ENCODE peak calls at places on chromosomes 1 and 21, in six cellular contexts. Q is breast epithelium, B is left lung, M is gastrocnemius medialis, G is GM23338, K is IMR-90. E is an unnamed sample.

GRCh38 chr1:202286622-202287097 is 55.1 kb downstream of the UBE2T start:
- DNase-seq in B (no peak), Q (no peak), M (no peak), G (no peak), K (peak; percentile 1), E (no peak)

GRCh38 chr1:116909511-116910378 is at the start of gene PTGFRN:
- DNase-seq in B (peak; percentile 65), K (peak; percentile 6), M (no peak), G (peak; percentile 88), Q (peak; percentile 48), E (peak; percentile 39)

GRCh38 chr1:212284332-212284743 is 872 bp upstream of the PPP2R5A start:
- DNase-seq in M (no peak), G (no peak), B (no peak), Q (no peak), K (peak; percentile 16), E (no peak)

GRCh38 chr1:160047116-160047991 is 15.6 kb upstream of the PIGM start:
- DNase-seq in M (no peak), B (no peak), Q (no peak), G (no peak), K (no peak), E (no peak)

GRCh38 chr1:87201768-87202167 is 126.9 kb upstream of the LMO4 start:
- DNase-seq in K (no peak), M (no peak), G (no peak), B (no peak), Q (no peak), E (no peak)

GRCh38 chr21:29258626-29259335 is 39.9 kb upstream of the BACH1 start:
- DNase-seq in G (no peak), Q (no peak), B (no peak), K (peak; percentile 89), M (no peak), E (no peak)

GRCh38 chr1:9539829-9540550 is 725 bp downstream of the SLC25A33 start:
- DNase-seq in B (peak; percentile 53), M (no peak), K (peak; percentile 21), Q (no peak), G (peak; percentile 68), E (peak; percentile 75)

GRCh38 chr1:202796670-202797069 is 11.6 kb downstream of the KDM5B start:
- DNase-seq in M (no peak), B (no peak), Q (no peak), K (no peak), G (no peak), E (no peak)

GRCh38 chr21:17428484-17428869 is 84.4 kb upstream of the CXADR start:
- DNase-seq in K (no peak), M (no peak), Q (no peak), B (no peak), G (no peak), E (no peak)

GRCh38 chr1:154222918-154223317 is 2.2 kb downstream of the UBAP2L start:
- DNase-seq in B (no peak), G (no peak), M (no peak), K (no peak), Q (no peak), E (no peak)

GRCh38 chr1:2556277-2557145 is at the start of gene TNFRSF14:
- DNase-seq in M (no peak), G (no peak), K (peak; percentile 35), B (peak; percentile 68), Q (peak; percentile 46), E (no peak)

GRCh38 chr1:153866045-153866850 is 56.5 kb downstream of the GATAD2B start:
- DNase-seq in M (no peak), G (no peak), Q (no peak), B (no peak), K (peak; percentile 63), E (no peak)

GRCh38 chr1:30727013-30727684 is 3.8 kb upstream of the MATN1 start:
- DNase-seq in K (no peak), G (no peak), M (no peak), Q (no peak), B (no peak), E (no peak)

GRCh38 chr1:50426702-50427085 is 3.5 kb upstream of the DMRTA2 start:
- DNase-seq in M (no peak), B (no peak), G (peak; percentile 41), Q (no peak), K (no peak), E (peak; percentile 50)

GRCh38 chr21:42236014-42236413 is 17.1 kb downstream of the ABCG1 start:
- DNase-seq in Q (no peak), K (no peak), M (no peak), G (no peak), B (no peak), E (no peak)

GRCh38 chr1:52436817-52437216 is 32.4 kb downstream of the PRPF38A start:
- DNase-seq in K (no peak), M (no peak), Q (no peak), G (peak; percentile 28), B (no peak), E (no peak)

GRCh38 chr1:37765937-37766664 is 1.2 kb upstream of the EPHA10 start:
- DNase-seq in B (no peak), M (no peak), K (no peak), G (peak; percentile 75), Q (no peak), E (peak; percentile 72)

GRCh38 chr1:82152356-82153281 is 351.9 kb downstream of the ADGRL2 start:
- DNase-seq in B (no peak), K (no peak), G (no peak), M (no peak), Q (no peak), E (no peak)

GRCh38 chr1:100036718-100037664 is 67.2 kb downstream of the SLC35A3 start:
- DNase-seq in M (no peak), Q (no peak), B (no peak), G (peak; percentile 14), K (peak; percentile 58), E (no peak)

GRCh38 chr1:39132505-39133339 is 71.8 kb upstream of the MACF1 start:
- DNase-seq in M (peak; percentile 20), Q (peak; percentile 88), G (peak; percentile 96), B (peak; percentile 82), K (peak; percentile 57), E (peak; percentile 65)
- TF ChIP-seq CTCF in M (no peak), Q (peak; percentile 12), G (peak; percentile 65), B (no peak), K (no peak), E (peak; percentile 57)

DNA sequence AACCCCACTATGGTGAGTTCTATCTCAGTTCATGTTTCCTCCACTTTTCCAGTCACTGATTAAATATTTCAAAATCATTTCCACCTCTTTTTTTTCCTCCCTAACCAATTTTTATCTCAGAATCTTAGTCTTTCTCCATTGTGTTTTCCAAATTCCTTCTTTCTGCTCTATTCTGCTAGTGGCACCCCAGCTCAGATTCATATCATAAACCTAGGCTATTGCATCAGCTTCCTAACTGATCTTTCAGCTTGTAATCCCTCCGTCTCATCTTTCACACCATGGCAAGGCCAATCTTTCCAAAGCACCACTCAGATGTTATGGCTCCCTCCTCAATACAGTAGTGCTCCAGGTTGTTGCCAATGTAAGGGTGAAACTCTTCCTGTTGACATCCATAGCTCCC is 631.9 kb downstream of the PLPP3 start:
- DNase-seq in Q (no peak), K (no peak), M (no peak), B (no peak), G (no peak), E (no peak)
- TF ChIP-seq CTCF in Q (no peak), K (no peak), M (no peak), B (no peak), G (no peak), E (no peak)

GRCh38 chr1:28359592-28360239 is 9.8 kb upstream of the PHACTR4 start:
- DNase-seq in Q (peak; percentile 54), B (peak; percentile 59), K (peak; percentile 64), M (peak; percentile 11), G (peak; percentile 88), E (no peak)
- TF ChIP-seq CTCF in Q (peak; percentile 36), B (peak; percentile 43), K (peak; percentile 62), M (peak; percentile 53), G (peak; percentile 76), E (no peak)

GRCh38 chr1:41282679-41283317 is 40.7 kb upstream of the SCMH1 start:
- DNase-seq in Q (no peak), G (peak; percentile 80), B (no peak), M (no peak), K (peak; percentile 13), E (peak; percentile 23)
- TF ChIP-seq CTCF in Q (peak; percentile 3), G (peak; percentile 84), B (peak; percentile 55), M (peak; percentile 65), K (peak; percentile 68), E (peak; percentile 88)

GRCh38 chr21:26487981-26488480 is 85.1 kb downstream of the CYYR1 start:
- DNase-seq in B (no peak), G (no peak), K (no peak), Q (no peak), M (no peak), E (no peak)

GRCh38 chr21:26491663-26492062 is 81.4 kb downstream of the CYYR1 start:
- DNase-seq in B (no peak), Q (no peak), M (no peak), G (no peak), K (no peak), E (no peak)

GRCh38 chr21:26495283-26495849 is 77.7 kb downstream of the CYYR1 start:
- DNase-seq in Q (no peak), B (no peak), K (no peak), M (no peak), G (no peak), E (no peak)

GRCh38 chr21:26490771-26491170 is 82.3 kb downstream of the CYYR1 start:
- DNase-seq in M (no peak), B (no peak), K (no peak), G (peak; percentile 62), Q (no peak), E (no peak)

GRCh38 chr21:26489781-26490180 is 83.3 kb downstream of the CYYR1 start:
- DNase-seq in K (no peak), M (no peak), G (peak; percentile 46), B (no peak), Q (no peak), E (no peak)
- TF ChIP-seq CTCF in K (no peak), M (no peak), G (peak; percentile 41), B (no peak), Q (no peak), E (peak; percentile 44)

GRCh38 chr1:185561629-185562028 is 172.6 kb upstream of the HMCN1 start:
- DNase-seq in B (no peak), K (peak; percentile 33), M (no peak), Q (no peak), G (no peak), E (no peak)

GRCh38 chr1:185559151-185559550 is 175.0 kb upstream of the HMCN1 start:
- DNase-seq in Q (no peak), G (no peak), B (no peak), M (no peak), K (no peak), E (no peak)

GRCh38 chr1:185560760-185561159 is 173.4 kb upstream of the HMCN1 start:
- DNase-seq in B (no peak), K (no peak), G (no peak), M (peak; percentile 4), Q (no peak), E (no peak)

GRCh38 chr1:185562623-185563359 is 171.4 kb upstream of the HMCN1 start:
- DNase-seq in B (no peak), G (no peak), Q (no peak), K (no peak), M (no peak), E (no peak)

GRCh38 chr1:185559684-185560310 is 174.4 kb upstream of the HMCN1 start:
- DNase-seq in G (peak; percentile 82), K (peak; percentile 46), M (peak; percentile 12), Q (no peak), B (peak; percentile 50), E (peak; percentile 54)
- TF ChIP-seq CTCF in G (peak; percentile 89), K (peak; percentile 44), M (no peak), Q (no peak), B (no peak), E (peak; percentile 67)

E was measured in H1.